ENCODE peak calls at places on chromosomes 12 and 14, in five cellular contexts. One of them, this sample, is unnamed.

GRCh38 chr12:26740991-26741390 is 92.0 kb downstream of the ITPR2 start:
- DNase-seq in stomach: no peak
- DNase-seq in PC-9: no peak
- DNase-seq in breast epithelium: no peak
- DNase-seq in A549: no peak
- DNase-seq in this sample: no peak

GRCh38 chr12:53378705-53379388 is 1.1 kb upstream of the SP1 start:
- DNase-seq in stomach: no peak
- DNase-seq in PC-9: no peak
- DNase-seq in breast epithelium: no peak
- DNase-seq in A549: no peak
- DNase-seq in this sample: no peak

GRCh38 chr12:5262450-5262849 is 169.5 kb upstream of the NTF3 start:
- DNase-seq in stomach: no peak
- DNase-seq in PC-9: no peak
- DNase-seq in breast epithelium: no peak
- DNase-seq in A549: no peak
- DNase-seq in this sample: no peak

GRCh38 chr12:24595652-24596235 is 353.2 kb downstream of the BCAT1 start:
- DNase-seq in stomach: no peak
- DNase-seq in PC-9: no peak
- DNase-seq in breast epithelium: no peak
- DNase-seq in A549: peak
- DNase-seq in this sample: peak

GRCh38 chr12:50354908-50355307 is 41.5 kb downstream of the FAM186A start:
- DNase-seq in stomach: no peak
- DNase-seq in PC-9: no peak
- DNase-seq in breast epithelium: no peak
- DNase-seq in A549: no peak
- DNase-seq in this sample: no peak

GRCh38 chr12:65765436-65765813 is 58.9 kb upstream of the HMGA2 start:
- DNase-seq in stomach: no peak
- DNase-seq in PC-9: no peak
- DNase-seq in breast epithelium: no peak
- DNase-seq in A549: no peak
- DNase-seq in this sample: peak

GRCh38 chr12:40149673-40150260 is 43.9 kb upstream of the SLC2A13 start:
- DNase-seq in stomach: no peak
- DNase-seq in PC-9: no peak
- DNase-seq in breast epithelium: no peak
- DNase-seq in A549: peak
- DNase-seq in this sample: peak

GRCh38 chr14:76964695-76965094 is 63.8 kb downstream of the IRF2BPL start:
- DNase-seq in stomach: no peak
- DNase-seq in PC-9: no peak
- DNase-seq in breast epithelium: no peak
- DNase-seq in A549: no peak
- DNase-seq in this sample: no peak

GRCh38 chr14:92716131-92716530 is 32.3 kb downstream of the LGMN start:
- DNase-seq in stomach: no peak
- DNase-seq in PC-9: no peak
- DNase-seq in breast epithelium: no peak
- DNase-seq in A549: no peak
- DNase-seq in this sample: no peak

GRCh38 chr12:108665608-108666202 is 32.0 kb upstream of the SELPLG start:
- DNase-seq in stomach: no peak
- DNase-seq in PC-9: no peak
- DNase-seq in breast epithelium: no peak
- DNase-seq in A549: no peak
- DNase-seq in this sample: no peak

GRCh38 chr14:90549794-90550591 is 153.2 kb downstream of the CALM1 start:
- DNase-seq in stomach: no peak
- DNase-seq in PC-9: no peak
- DNase-seq in breast epithelium: no peak
- DNase-seq in A549: no peak
- DNase-seq in this sample: no peak

GRCh38 chr14:75450381-75451276 is 22.8 kb downstream of the JDP2 start:
- DNase-seq in stomach: peak
- DNase-seq in PC-9: peak
- DNase-seq in breast epithelium: peak
- DNase-seq in A549: no peak
- DNase-seq in this sample: no peak

GRCh38 chr14:35779368-35779767 is 29.7 kb downstream of the RALGAPA1 start:
- DNase-seq in stomach: no peak
- DNase-seq in PC-9: no peak
- DNase-seq in breast epithelium: no peak
- DNase-seq in A549: no peak
- DNase-seq in this sample: no peak

GRCh38 chr14:91927800-91928199 is 19.7 kb downstream of the FBLN5 start:
- DNase-seq in stomach: no peak
- DNase-seq in PC-9: no peak
- DNase-seq in breast epithelium: no peak
- DNase-seq in A549: no peak
- DNase-seq in this sample: no peak

GRCh38 chr12:51922762-51923505 is 15.6 kb downstream of the ACVRL1 start:
- DNase-seq in stomach: peak
- DNase-seq in PC-9: no peak
- DNase-seq in breast epithelium: peak
- DNase-seq in A549: peak
- DNase-seq in this sample: peak

GRCh38 chr12:130166306-130166705 is 4.0 kb downstream of the FZD10 start:
- DNase-seq in stomach: peak
- DNase-seq in PC-9: no peak
- DNase-seq in breast epithelium: no peak
- DNase-seq in A549: no peak
- DNase-seq in this sample: no peak

GRCh38 chr12:94171595-94171930 is 23.2 kb downstream of the PLXNC1 start:
- DNase-seq in stomach: no peak
- DNase-seq in PC-9: no peak
- DNase-seq in breast epithelium: no peak
- DNase-seq in A549: no peak
- DNase-seq in this sample: peak

GRCh38 chr12:71335668-71336257 is 103.8 kb upstream of the LGR5 start:
- DNase-seq in stomach: no peak
- DNase-seq in PC-9: no peak
- DNase-seq in breast epithelium: no peak
- DNase-seq in A549: no peak
- DNase-seq in this sample: no peak

GRCh38 chr14:90698379-90698869 is 117.8 kb downstream of the TTC7B start:
- DNase-seq in stomach: no peak
- DNase-seq in PC-9: no peak
- DNase-seq in breast epithelium: no peak
- DNase-seq in A549: no peak
- DNase-seq in this sample: peak

GRCh38 chr12:3491938-3492867 is 1.2 kb downstream of the PRMT8 start:
- DNase-seq in stomach: peak
- DNase-seq in PC-9: peak
- DNase-seq in breast epithelium: no peak
- DNase-seq in A549: peak
- DNase-seq in this sample: peak

DNA sequence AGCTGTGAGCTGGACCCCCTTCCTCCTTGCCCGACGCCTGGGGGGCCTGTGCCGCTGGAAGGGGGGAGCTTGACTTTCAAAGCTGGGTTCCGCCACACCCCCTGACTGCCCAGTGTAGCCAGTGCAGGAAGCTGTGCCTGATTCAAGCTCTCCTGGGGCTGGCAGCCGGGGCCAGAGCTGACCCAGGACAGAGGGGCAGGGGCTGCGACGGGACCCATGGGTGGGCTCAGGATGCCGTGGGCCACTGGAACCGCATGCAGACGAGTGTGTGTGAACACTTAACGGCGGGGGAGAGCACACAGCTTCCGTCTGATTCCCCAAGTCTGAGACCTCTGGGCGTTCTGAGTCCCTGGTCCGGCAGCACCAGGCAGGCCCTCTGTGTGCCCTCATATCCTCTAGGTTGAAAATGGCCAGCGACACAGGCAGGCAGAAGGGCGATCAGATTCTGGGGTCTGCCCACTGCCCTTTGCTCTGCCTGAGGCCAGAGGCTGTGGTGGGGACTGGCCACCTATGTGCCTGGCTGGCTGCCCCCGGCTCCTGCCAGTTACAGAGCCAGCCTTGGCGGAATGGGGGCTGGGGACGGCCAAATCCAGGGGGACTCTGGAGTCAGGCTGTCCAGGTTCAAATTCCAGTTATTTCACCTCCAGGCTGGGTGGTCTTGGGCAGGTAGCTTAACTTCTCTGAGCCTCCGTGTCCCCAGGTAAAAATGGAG is 54.0 kb downstream of the CYP46A1 start:
- DNase-seq in stomach: peak
- DNase-seq in PC-9: no peak
- DNase-seq in breast epithelium: no peak
- DNase-seq in A549: no peak
- DNase-seq in this sample: no peak
- H3K4me3 ChIP-seq in stomach: peak
- H3K4me3 ChIP-seq in PC-9: peak
- H3K4me3 ChIP-seq in breast epithelium: peak
- H3K4me3 ChIP-seq in A549: peak
- H3K4me3 ChIP-seq in this sample: peak

GRCh38 chr14:65966188-65966587 is 520.0 kb upstream of the CCDC196 start:
- DNase-seq in stomach: no peak
- DNase-seq in PC-9: no peak
- DNase-seq in breast epithelium: no peak
- DNase-seq in A549: no peak
- DNase-seq in this sample: no peak
- TF ChIP-seq CTCF in stomach: no peak
- TF ChIP-seq CTCF in PC-9: no peak
- TF ChIP-seq CTCF in breast epithelium: no peak
- TF ChIP-seq CTCF in A549: no peak
- TF ChIP-seq CTCF in this sample: no peak

GRCh38 chr14:93788557-93789365 is 476 bp upstream of the PRIMA1 start:
- DNase-seq in stomach: peak
- DNase-seq in PC-9: no peak
- DNase-seq in breast epithelium: peak
- DNase-seq in A549: peak
- DNase-seq in this sample: no peak

GRCh38 chr14:93790966-93791365 is 2.7 kb upstream of the PRIMA1 start:
- DNase-seq in stomach: no peak
- DNase-seq in PC-9: no peak
- DNase-seq in breast epithelium: no peak
- DNase-seq in A549: no peak
- DNase-seq in this sample: no peak

GRCh38 chr14:93787465-93788306 is 599 bp downstream of the PRIMA1 start:
- DNase-seq in stomach: no peak
- DNase-seq in PC-9: no peak
- DNase-seq in breast epithelium: no peak
- DNase-seq in A549: no peak
- DNase-seq in this sample: no peak

GRCh38 chr14:93788307-93788556 is at the start of gene PRIMA1:
- DNase-seq in stomach: no peak
- DNase-seq in PC-9: no peak
- DNase-seq in breast epithelium: no peak
- DNase-seq in A549: no peak
- DNase-seq in this sample: no peak

GRCh38 chr14:93789366-93790130 is 1.3 kb upstream of the PRIMA1 start:
- DNase-seq in stomach: no peak
- DNase-seq in PC-9: no peak
- DNase-seq in breast epithelium: no peak
- DNase-seq in A549: no peak
- DNase-seq in this sample: no peak
- H3K4me3 ChIP-seq in stomach: peak
- H3K4me3 ChIP-seq in PC-9: no peak
- H3K4me3 ChIP-seq in breast epithelium: peak
- H3K4me3 ChIP-seq in A549: peak
- H3K4me3 ChIP-seq in this sample: no peak

DNA sequence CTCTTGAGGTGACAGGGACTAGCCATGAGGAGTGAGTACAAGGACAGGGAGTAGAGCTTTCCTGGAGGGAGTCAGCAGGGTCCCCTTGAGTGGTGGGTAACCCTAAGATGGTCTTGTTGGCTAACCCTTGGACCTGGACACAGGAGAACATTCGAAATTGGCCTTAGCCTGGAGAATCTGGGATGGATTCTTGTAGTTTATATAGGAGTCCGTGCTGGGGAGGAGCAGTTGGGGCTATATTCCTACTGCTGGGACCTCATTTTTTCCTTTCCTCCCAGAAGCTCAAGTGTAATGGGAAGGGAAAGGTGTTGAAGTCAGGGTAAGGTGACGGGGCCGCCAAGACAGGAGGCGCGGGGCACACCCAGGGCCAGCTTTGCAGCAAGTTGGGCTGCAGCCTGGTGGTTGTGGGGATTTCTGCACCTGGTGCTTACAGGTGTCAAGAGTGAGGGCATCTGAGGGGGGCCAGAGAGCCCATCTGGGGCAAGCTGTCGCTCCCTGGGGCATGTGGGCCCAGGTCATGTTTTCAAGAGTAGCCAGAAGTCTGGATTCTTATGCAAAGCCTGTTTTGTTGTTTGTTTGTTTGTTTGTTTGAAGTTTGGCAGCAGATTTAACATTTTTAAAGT is 5.1 kb downstream of the BCL7A start:
- DNase-seq in stomach: no peak
- DNase-seq in PC-9: no peak
- DNase-seq in breast epithelium: no peak
- DNase-seq in A549: no peak
- DNase-seq in this sample: no peak
- TF ChIP-seq CTCF in stomach: no peak
- TF ChIP-seq CTCF in PC-9: no peak
- TF ChIP-seq CTCF in breast epithelium: no peak
- TF ChIP-seq CTCF in A549: no peak
- TF ChIP-seq CTCF in this sample: no peak